ENCODE peak calls at places on chromosomes 12 and 14, in four cellular contexts. E is adrenal gland, B is K562, X is prostate gland. Q is an unnamed sample. For H3K4me1, the result is how much of the 10 kb centered on the place peaks cover.

GRCh38 chr14:106622200-106622745 is 1095.9 kb downstream of the TMEM121 start:
- DNase-seq in X (no peak), B (no peak), E (no peak), Q (no peak)

GRCh38 chr14:97948841-97949240 is 1151.7 kb downstream of the VRK1 start:
- DNase-seq in B (no peak), E (no peak), X (no peak), Q (no peak)

GRCh38 chr12:57603758-57604453 is 718 bp upstream of the DTX3 start:
- DNase-seq in X (peak), E (peak), B (no peak), Q (no peak)

GRCh38 chr12:49357099-49357678 is 10.1 kb upstream of the SPATS2 start:
- DNase-seq in E (no peak), X (no peak), B (no peak), Q (no peak)

GRCh38 chr12:3355378-3355900 is 135.6 kb upstream of the PRMT8 start:
- DNase-seq in X (no peak), B (no peak), E (no peak), Q (no peak)

GRCh38 chr12:124493809-124494750 is 73.3 kb downstream of the NCOR2 start:
- DNase-seq in B (no peak), E (no peak), X (no peak), Q (no peak)

GRCh38 chr12:98845957-98846356 is 200.9 kb downstream of the APAF1 start:
- DNase-seq in B (no peak), E (no peak), X (no peak), Q (no peak)

GRCh38 chr12:87848248-87848868 is 180.8 kb downstream of the C12orf50 start:
- DNase-seq in X (peak), B (peak), E (no peak), Q (no peak)

GRCh38 chr12:132445884-132446471 is 44.0 kb upstream of the FBRSL1 start:
- DNase-seq in E (peak), B (peak), X (peak), Q (peak)

DNA sequence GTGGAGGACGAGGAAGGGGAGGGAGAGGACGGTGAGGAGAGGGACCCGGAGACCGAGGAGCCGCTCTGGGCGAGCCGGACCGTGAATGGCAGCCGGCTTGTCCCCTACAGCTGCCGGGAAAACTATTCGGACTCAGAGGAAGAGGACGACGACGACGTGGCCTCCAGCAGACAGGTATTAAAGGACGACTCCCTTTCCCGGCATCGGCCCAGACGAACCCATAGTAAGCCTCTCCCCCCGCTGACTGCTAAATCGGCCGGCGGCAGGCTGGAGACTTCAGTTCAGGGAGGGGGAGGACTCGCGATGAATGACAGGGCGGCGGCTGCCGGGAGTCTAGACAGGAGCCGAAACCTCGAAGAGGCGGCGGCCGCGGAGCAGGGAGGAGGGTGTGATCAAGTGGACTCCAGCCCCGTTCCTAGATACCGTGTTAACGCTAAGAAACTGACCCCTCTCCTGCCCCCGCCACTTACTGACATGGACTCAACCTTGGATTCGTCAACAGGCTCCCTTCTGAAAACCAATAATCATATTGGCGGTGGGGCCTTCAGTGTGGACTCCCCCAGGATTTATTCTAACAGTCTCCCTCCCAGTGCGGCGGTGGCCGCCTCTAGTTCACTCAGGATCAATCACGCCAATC is 980 bp downstream of the LEMD3 start:
- DNase-seq in X (peak), B (peak), E (peak), Q (peak)
- TF ChIP-seq POLR2A in X (no peak), B (no peak), E (no peak), Q (peak)

DNA sequence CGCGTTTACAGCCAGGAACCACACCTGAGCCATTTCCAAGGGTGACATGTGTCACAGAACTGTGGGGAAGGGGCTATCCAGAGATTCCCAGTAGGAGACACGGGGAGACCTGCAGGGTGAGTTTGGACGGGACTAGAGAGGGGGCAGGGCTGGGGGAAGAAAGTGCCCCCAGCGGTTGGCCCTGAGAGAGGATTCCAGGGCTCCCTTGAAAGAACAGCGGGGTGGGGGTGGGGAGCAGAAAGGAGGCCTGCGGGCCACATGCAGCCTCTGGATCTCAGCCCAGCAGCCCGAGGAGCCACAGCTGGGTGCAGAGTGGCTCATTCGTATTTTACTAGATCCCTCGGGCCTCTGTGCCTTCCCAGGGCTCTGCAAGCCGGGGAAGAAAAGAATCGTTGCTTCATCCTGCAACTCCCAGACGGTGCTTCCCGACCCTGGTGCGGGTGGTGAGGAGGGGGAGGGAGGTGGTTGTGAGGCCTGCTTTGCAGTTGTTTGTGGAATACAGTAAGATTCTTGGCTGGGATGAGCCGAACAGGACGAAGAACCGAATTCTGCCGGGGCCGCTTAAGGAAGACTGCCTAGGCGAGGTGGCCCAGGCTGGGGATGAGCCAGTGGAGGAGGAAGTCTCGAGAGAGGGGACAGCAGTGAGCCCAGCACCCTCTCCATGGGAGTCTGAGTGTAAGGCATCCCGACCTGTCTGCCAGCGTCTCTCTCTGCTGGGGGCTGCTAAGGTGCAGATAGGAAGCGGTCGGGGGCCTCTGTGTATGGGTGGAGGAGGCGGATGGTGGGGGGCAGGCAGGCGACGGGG is 36.1 kb upstream of the ANKRD9 start:
- DNase-seq in B (no peak), E (no peak), X (no peak), Q (no peak)
- TF ChIP-seq CTCF in B (no peak), E (no peak), X (no peak), Q (no peak)

DNA sequence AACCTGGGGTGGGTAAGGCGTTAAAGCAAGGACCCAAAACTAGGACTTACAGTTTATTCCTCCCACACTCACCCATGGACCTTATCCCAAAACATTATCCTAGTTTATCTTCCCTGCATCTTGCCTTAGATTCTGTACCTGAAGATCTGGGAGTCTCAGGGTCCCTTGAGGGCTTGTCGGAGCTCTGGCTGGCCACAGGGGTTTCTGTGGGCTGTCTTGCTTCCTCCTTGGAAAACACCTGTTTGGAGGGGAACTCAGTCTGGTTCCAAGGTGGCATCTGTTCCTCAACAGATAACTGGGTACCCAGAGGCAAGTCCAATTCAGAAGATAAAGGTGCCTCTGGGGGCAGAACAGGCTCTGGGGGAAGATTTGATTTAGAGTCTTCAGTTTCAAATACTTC is 1.7 kb downstream of the CDCA3 start:
- DNase-seq in B (no peak), X (no peak), E (no peak), Q (no peak)
- H3K4me1 ChIP-seq in B (under half), X (under half), E (under half), Q (under half)

DNA sequence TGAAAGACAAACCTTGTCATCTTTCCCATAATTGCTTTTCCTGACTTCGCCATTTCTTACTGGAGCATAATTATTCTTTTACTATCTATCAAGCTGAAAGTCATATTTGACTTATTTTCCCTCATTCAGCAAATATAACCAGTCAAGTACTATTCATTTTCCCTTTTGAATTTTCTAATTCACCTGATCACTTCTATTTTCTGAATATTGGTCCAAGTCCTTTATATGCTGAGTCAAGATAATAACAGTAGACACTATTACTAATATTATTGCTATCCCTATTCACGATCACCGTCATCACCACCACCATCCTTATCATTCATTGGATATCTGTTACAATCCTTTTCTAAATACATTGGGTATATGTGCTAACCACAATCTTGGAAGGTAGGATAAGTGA is 728.0 kb downstream of the NOVA1 start:
- DNase-seq in B (no peak), X (no peak), E (no peak), Q (no peak)
- TF ChIP-seq POLR2A in B (no peak), X (no peak), E (no peak), Q (no peak)

GRCh38 chr14:95522116-95522515 is 5.7 kb upstream of the SYNE3 start:
- DNase-seq in X (no peak), E (peak), B (no peak), Q (peak)

GRCh38 chr14:95524706-95525512 is 8.5 kb upstream of the SYNE3 start:
- DNase-seq in E (peak), B (no peak), X (no peak), Q (peak)

GRCh38 chr14:95523051-95523817 is 6.8 kb upstream of the SYNE3 start:
- DNase-seq in E (peak), X (no peak), B (no peak), Q (peak)

GRCh38 chr14:95522556-95522955 is 6.1 kb upstream of the SYNE3 start:
- DNase-seq in E (peak), B (no peak), X (no peak), Q (no peak)

DNA sequence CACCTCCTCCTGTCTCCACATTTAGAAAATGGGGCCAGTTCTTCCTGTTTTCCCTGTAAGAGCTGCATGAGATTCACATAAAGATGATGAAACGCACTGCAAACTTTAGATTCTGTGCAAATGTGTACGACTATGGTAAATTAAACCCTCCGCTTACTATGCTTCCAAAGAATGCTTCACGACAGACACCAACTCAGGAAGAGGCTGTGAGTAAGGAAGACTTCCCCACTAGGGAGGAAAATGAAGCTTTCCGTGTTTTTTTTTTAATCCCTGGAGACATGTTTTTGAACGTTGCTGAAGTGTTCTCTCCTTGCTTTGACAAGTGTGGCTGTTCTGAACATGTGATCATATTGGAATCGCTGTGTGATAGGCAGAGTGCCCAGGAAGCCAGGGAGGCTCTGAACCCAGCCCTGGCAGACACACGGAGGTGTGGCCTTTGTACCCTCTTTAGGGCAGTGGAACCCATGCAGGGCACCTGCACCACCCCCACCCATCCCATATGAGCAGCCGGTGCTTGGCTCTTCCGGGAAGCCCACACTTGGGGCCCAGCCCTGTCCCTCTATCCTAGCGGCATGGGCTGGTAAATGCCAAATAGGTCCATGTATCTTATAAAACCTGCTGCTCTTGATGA is 7.5 kb upstream of the SYNE3 start:
- DNase-seq in E (peak), X (no peak), B (peak), Q (peak)
- TF ChIP-seq CTCF in E (no peak), X (no peak), B (peak), Q (peak)

DNA sequence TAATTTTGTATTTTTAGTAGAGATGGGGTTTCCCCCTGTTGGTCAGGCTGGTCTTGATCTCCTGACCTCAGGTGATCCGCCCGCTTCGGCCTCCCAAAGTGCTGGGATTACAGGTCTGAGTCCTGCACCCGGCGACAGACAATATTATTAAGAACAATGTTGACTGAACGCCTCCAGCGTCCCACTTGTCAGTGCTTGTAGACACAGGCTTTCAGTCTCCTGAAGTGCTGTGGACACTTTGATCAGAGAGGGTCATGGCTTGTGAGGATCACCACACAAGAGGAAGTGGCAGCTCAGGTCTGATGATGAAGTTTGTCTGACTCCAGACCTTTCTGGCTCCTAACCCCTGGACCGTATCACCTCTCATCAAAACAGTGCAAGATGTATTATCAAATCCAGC is 114.6 kb downstream of the CHST11 start:
- DNase-seq in B (no peak), X (no peak), E (no peak), Q (no peak)
- H3K4me1 ChIP-seq in B (under half), X (under half), E (under half), Q (under half)

GRCh38 chr12:6745751-6746525 is 7.0 kb downstream of the MLF2 start:
- DNase-seq in E (no peak), X (no peak), B (no peak), Q (no peak)
- TF ChIP-seq POLR2A in E (no peak), X (no peak), B (no peak), Q (no peak)

GRCh38 chr12:83092101-83092500 is 405.4 kb downstream of the TMTC2 start:
- DNase-seq in B (no peak), E (no peak), X (no peak), Q (no peak)

GRCh38 chr12:83084516-83085234 is 398.0 kb downstream of the TMTC2 start:
- DNase-seq in E (no peak), X (no peak), B (no peak), Q (no peak)

GRCh38 chr12:83093426-83093825 is 406.7 kb downstream of the TMTC2 start:
- DNase-seq in B (no peak), X (no peak), E (no peak), Q (no peak)

GRCh38 chr12:83086023-83086422 is 399.3 kb downstream of the TMTC2 start:
- DNase-seq in B (no peak), E (no peak), X (no peak), Q (no peak)

DNA sequence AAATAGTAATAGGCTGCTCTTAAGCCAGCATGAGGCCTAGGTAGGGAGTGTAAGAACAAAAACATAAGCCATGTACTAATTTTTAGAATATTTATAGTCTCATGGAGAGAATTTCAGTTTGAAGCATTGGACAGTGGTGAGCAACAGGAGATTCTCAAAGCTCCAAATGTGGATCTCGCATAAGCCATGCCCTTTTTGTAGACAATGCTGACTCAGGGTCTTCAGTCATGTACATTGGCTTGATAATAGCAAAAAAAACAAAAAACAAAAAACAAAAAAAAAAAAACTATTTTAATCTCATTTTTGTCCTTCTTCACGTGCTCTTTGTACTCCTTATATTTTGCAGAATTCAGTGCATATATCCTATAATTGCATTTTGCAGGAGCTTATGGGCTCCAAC is 402.9 kb downstream of the TMTC2 start:
- DNase-seq in X (no peak), E (no peak), B (no peak), Q (no peak)
- TF ChIP-seq CTCF in X (no peak), E (no peak), B (no peak), Q (no peak)

Q was measured in right lobe of liver.